ENCODE peak calls at places on chromosomes 7 and 10, in ten cellular contexts. E is ecto neural progenitor cell; Y is posterior cingulate gyrus; V is EH; K is activated gamma-delta T cell treated with Interleukin-2 at 50 U/mL for 16 hours; P is HT-29; N is activated T-cell treated with anti-CD3 and anti-CD28 coated beads for 24 hours; T is NCI-H345; R is stimulated activated CD4-positive, alpha-beta T cell treated with anti-CD3 and anti-CD28 coated beads, Interleukin-15, amount 100 ng/mL, for 24 hours; C is T-helper 1 cell. A is an unnamed sample.
A peak's percentile ranks its signal among the peaks of the same experiment; 100 is the strongest.

GRCh38 chr10:126841341-126841902 is 63.8 kb upstream of the DOCK1 start:
- DNase-seq in R (no peak), P (no peak), V (no peak), C (no peak), Y (no peak), N (no peak), K (no peak), E (no peak), T (no peak), A (no peak)

GRCh38 chr10:62231371-62231770 is 37.3 kb downstream of the RTKN2 start:
- DNase-seq in E (no peak), N (no peak), K (no peak), Y (no peak), R (no peak), V (peak; percentile 95), T (no peak), C (no peak), P (no peak), A (peak; percentile 46)

GRCh38 chr10:90591629-90592028 is 266.2 kb downstream of the HTR7 start:
- DNase-seq in N (no peak), E (no peak), V (no peak), P (no peak), Y (no peak), R (no peak), K (no peak), C (no peak), T (peak; percentile 4), A (no peak)

GRCh38 chr10:77042706-77043105 is 594.9 kb downstream of the KCNMA1 start:
- DNase-seq in R (no peak), Y (no peak), K (no peak), C (no peak), V (no peak), P (no peak), T (no peak), E (no peak), N (no peak), A (no peak)

GRCh38 chr10:70115948-70116682 is 16.5 kb downstream of the AIFM2 start:
- DNase-seq in K (peak; percentile 61), E (peak; percentile 72), T (peak; percentile 32), R (peak; percentile 64), Y (peak; percentile 30), V (peak; percentile 37), P (peak; percentile 72), N (peak; percentile 51), C (peak; percentile 34), A (no peak)

GRCh38 chr10:80158598-80159127 is 26.1 kb downstream of the PLAC9 start:
- DNase-seq in K (no peak), R (no peak), P (peak; percentile 83), N (no peak), T (peak; percentile 88), V (peak; percentile 99), E (no peak), Y (no peak), C (no peak), A (peak; percentile 92)

GRCh38 chr10:52631648-52632047 is 140.9 kb downstream of the MBL2 start:
- DNase-seq in V (no peak), Y (no peak), P (no peak), R (no peak), E (no peak), C (no peak), N (no peak), K (no peak), T (no peak), A (no peak)

GRCh38 chr10:1412531-1413189 is 324.7 kb downstream of the ADARB2 start:
- DNase-seq in R (no peak), K (no peak), C (no peak), N (no peak), T (peak; percentile 3), V (no peak), P (no peak), Y (no peak), E (peak; percentile 22), A (peak; percentile 72)

GRCh38 chr7:2017483-2017891 is 215.3 kb downstream of the MAD1L1 start:
- DNase-seq in C (no peak), E (no peak), K (no peak), Y (no peak), R (no peak), V (no peak), N (no peak), T (no peak), P (no peak), A (peak; percentile 76)